ENCODE peak calls at places on chromosomes 13 and 19, in eight cellular contexts. D, O, L, X, A, H, K and Y are unnamed samples.

GRCh38 chr19:18440421-18440877 is 2.5 kb upstream of the ISYNA1 start:
- DNase-seq in X (no peak), K (peak), D (peak), A (peak), H (no peak), L (no peak), O (no peak), Y (no peak)

GRCh38 chr13:45909089-45909488 is 57.5 kb upstream of the SIAH3 start:
- DNase-seq in A (no peak), L (no peak), H (no peak), X (no peak), D (no peak), O (no peak), K (no peak), Y (no peak)

GRCh38 chr19:10104665-10105221 is 1.4 kb upstream of the PPAN start:
- DNase-seq in O (no peak), K (peak), L (no peak), D (no peak), A (peak), H (no peak), X (peak), Y (no peak)

GRCh38 chr13:113645329-113645728 is 12.7 kb downstream of the ATP4B start:
- DNase-seq in O (no peak), A (no peak), H (no peak), D (no peak), X (no peak), L (no peak), K (no peak), Y (no peak)

GRCh38 chr19:57008432-57008831 is 111.4 kb upstream of the USP29 start:
- DNase-seq in X (no peak), O (no peak), H (peak), K (no peak), D (no peak), L (no peak), A (no peak), Y (no peak)

GRCh38 chr13:23673354-23673753 is 103.1 kb downstream of the TNFRSF19 start:
- DNase-seq in X (no peak), A (no peak), L (peak), D (no peak), H (no peak), K (no peak), O (no peak), Y (no peak)

GRCh38 chr13:29918845-29919244 is 68.4 kb upstream of the UBL3 start:
- DNase-seq in A (no peak), O (no peak), H (no peak), K (no peak), D (no peak), X (no peak), L (peak), Y (no peak)

GRCh38 chr13:88136098-88136790 is 465.1 kb downstream of the SLITRK5 start:
- DNase-seq in D (no peak), L (no peak), A (no peak), O (no peak), K (no peak), X (no peak), H (no peak), Y (no peak)

GRCh38 chr19:20039203-20039723 is at the start of gene ZNF682:
- DNase-seq in O (peak), L (peak), A (peak), D (peak), H (peak), X (peak), K (peak), Y (peak)

GRCh38 chr13:48667136-48667535 is 13.4 kb downstream of the CYSLTR2 start:
- DNase-seq in L (no peak), X (no peak), K (no peak), D (no peak), H (no peak), O (no peak), A (no peak), Y (no peak)

GRCh38 chr13:111548805-111549204 is 228.4 kb downstream of the TEX29 start:
- DNase-seq in X (no peak), D (no peak), A (no peak), O (no peak), K (no peak), H (no peak), L (no peak), Y (no peak)

GRCh38 chr19:1655992-1656608 is 3.7 kb upstream of the TCF3 start:
- DNase-seq in A (no peak), H (no peak), O (no peak), D (no peak), K (no peak), X (peak), L (no peak), Y (no peak)

GRCh38 chr19:36046443-36047050 is 7.5 kb downstream of the THAP8 start:
- DNase-seq in A (no peak), H (no peak), K (no peak), X (no peak), L (no peak), O (no peak), D (no peak), Y (no peak)

GRCh38 chr13:24864579-24864978 is 100.6 kb downstream of the RNF17 start:
- DNase-seq in X (no peak), O (no peak), D (no peak), H (no peak), L (no peak), K (no peak), A (no peak), Y (no peak)

GRCh38 chr19:46076951-46077814 is 36.4 kb upstream of the IGFL4 start:
- DNase-seq in L (peak), O (no peak), K (no peak), A (peak), H (peak), D (no peak), X (peak), Y (no peak)

GRCh38 chr13:109933476-109933875 is 147.1 kb upstream of the IRS2 start:
- DNase-seq in H (no peak), X (no peak), D (no peak), L (no peak), O (no peak), A (no peak), K (no peak), Y (no peak)

GRCh38 chr19:2574971-2575630 is 99.2 kb downstream of the GADD45B start:
- DNase-seq in A (no peak), K (no peak), H (no peak), O (no peak), L (no peak), X (no peak), D (no peak), Y (no peak)

GRCh38 chr19:641702-642101 is 2.0 kb downstream of the FGF22 start:
- DNase-seq in O (no peak), L (no peak), K (no peak), X (no peak), H (no peak), A (no peak), D (no peak), Y (no peak)

GRCh38 chr19:42028304-42029216 is 34.5 kb upstream of the ATP1A3 start:
- DNase-seq in K (peak), L (no peak), X (peak), A (no peak), O (no peak), D (no peak), H (no peak), Y (no peak)

GRCh38 chr19:35509018-35509652 is 4.3 kb downstream of the DMKN start:
- DNase-seq in D (no peak), X (no peak), A (peak), O (no peak), L (peak), K (peak), H (peak), Y (no peak)

GRCh38 chr13:94382960-94383359 is 96.5 kb downstream of the DCT start:
- DNase-seq in K (no peak), A (no peak), L (no peak), O (peak), D (peak), H (no peak), X (no peak), Y (no peak)

GRCh38 chr13:50149932-50150331 is 134.7 kb downstream of the KCNRG start:
- DNase-seq in L (no peak), H (no peak), K (no peak), X (no peak), A (no peak), O (no peak), D (peak), Y (no peak)

GRCh38 chr19:35986111-35986510 is 8.9 kb upstream of the SDHAF1 start:
- DNase-seq in H (no peak), A (no peak), O (no peak), L (no peak), X (no peak), K (no peak), D (no peak), Y (no peak)

GRCh38 chr19:3039641-3040077 is 10.6 kb upstream of the TLE2 start:
- DNase-seq in A (no peak), O (no peak), H (no peak), L (no peak), D (no peak), K (peak), X (no peak), Y (no peak)

GRCh38 chr19:50803633-50804419 is 13.6 kb downstream of the ACP4 start:
- DNase-seq in K (no peak), H (no peak), A (peak), L (no peak), D (no peak), X (peak), O (peak), Y (no peak)

GRCh38 chr19:56136362-56136761 is 4.7 kb upstream of the ZNF444 start:
- DNase-seq in A (no peak), D (no peak), X (no peak), O (no peak), K (no peak), H (no peak), L (no peak), Y (no peak)

GRCh38 chr13:45243072-45243471 is 42.2 kb upstream of the KCTD4 start:
- DNase-seq in K (no peak), X (no peak), O (no peak), A (no peak), L (no peak), D (no peak), H (no peak), Y (no peak)

GRCh38 chr13:77674802-77675201 is 22.7 kb upstream of the SLAIN1 start:
- DNase-seq in L (no peak), X (no peak), D (no peak), H (no peak), O (no peak), K (no peak), A (no peak), Y (no peak)

GRCh38 chr13:77678691-77679090 is 18.8 kb upstream of the SLAIN1 start:
- DNase-seq in K (no peak), A (no peak), O (no peak), D (no peak), L (no peak), X (no peak), H (no peak), Y (no peak)
- TF ChIP-seq CTCF in K (no peak), A (no peak), O (no peak), D (no peak), L (no peak), X (no peak), H (no peak), Y (no peak)

GRCh38 chr19:33306853-33307792 is 4.8 kb upstream of the CEBPA start:
- DNase-seq in D (no peak), K (no peak), A (no peak), X (no peak), O (no peak), L (no peak), H (no peak), Y (no peak)

GRCh38 chr19:33309826-33310225 is 7.5 kb upstream of the CEBPA start:
- DNase-seq in O (no peak), L (no peak), H (no peak), K (no peak), A (no peak), X (no peak), D (no peak), Y (no peak)

GRCh38 chr19:33312065-33312464 is 9.7 kb upstream of the CEBPA start:
- DNase-seq in H (no peak), K (no peak), X (no peak), A (no peak), L (no peak), D (no peak), O (no peak), Y (no peak)

GRCh38 chr19:33311326-33311682 is 9.0 kb upstream of the CEBPA start:
- DNase-seq in L (no peak), X (no peak), H (no peak), O (no peak), A (no peak), K (no peak), D (no peak), Y (no peak)

DNA sequence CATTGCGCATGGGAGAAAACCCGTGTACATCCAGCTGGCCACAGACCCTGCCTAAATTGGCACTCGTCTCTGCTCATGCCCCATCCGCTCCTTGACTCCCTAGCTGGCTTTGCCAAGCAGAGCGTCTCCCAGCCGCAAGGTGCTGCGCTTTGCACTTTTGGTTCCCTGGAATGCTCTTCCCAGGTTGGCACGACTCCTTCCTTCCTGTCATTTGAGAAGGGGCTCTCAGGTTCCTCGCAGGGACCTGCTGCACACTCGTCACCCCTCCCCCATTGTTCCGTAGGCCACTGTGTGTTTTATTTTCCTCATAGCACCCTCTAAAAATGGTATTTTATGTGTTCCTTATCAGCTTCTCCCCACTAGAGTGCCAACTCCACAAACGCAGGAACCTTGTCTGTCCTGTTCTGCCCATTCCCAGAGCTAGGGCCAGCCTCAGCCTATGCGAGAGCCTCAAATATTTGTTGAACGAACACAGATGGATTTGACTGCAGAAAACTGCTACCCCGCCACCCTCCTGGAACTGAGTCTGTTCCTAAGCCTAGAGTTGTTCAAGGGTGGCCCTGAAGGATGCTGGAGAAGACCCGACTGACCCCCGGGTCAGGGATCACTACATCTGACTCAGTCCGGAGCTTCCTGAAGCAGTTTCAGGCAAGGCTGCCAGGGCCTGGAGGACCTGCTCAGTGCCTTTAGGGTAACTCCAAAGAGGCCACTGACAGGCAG is 8.4 kb upstream of the CEBPA start:
- DNase-seq in L (no peak), H (no peak), X (no peak), D (no peak), A (no peak), O (no peak), K (no peak), Y (no peak)
- TF ChIP-seq CTCF in L (peak), H (no peak), X (no peak), D (no peak), A (no peak), O (no peak), K (no peak), Y (no peak)

GRCh38 chr19:5003781-5004180 is 34.9 kb downstream of the KDM4B start:
- DNase-seq in K (no peak), X (no peak), L (no peak), H (no peak), A (no peak), O (no peak), D (no peak), Y (no peak)

GRCh38 chr19:5002143-5002542 is 33.2 kb downstream of the KDM4B start:
- DNase-seq in A (no peak), X (no peak), K (no peak), D (no peak), H (no peak), O (no peak), L (peak), Y (no peak)

GRCh38 chr19:5000120-5000611 is 31.3 kb downstream of the KDM4B start:
- DNase-seq in D (no peak), A (no peak), L (no peak), K (no peak), H (no peak), O (no peak), X (no peak), Y (no peak)

GRCh38 chr19:5005096-5005495 is 36.2 kb downstream of the KDM4B start:
- DNase-seq in X (no peak), K (no peak), O (no peak), A (no peak), L (no peak), D (no peak), H (no peak), Y (no peak)

DNA sequence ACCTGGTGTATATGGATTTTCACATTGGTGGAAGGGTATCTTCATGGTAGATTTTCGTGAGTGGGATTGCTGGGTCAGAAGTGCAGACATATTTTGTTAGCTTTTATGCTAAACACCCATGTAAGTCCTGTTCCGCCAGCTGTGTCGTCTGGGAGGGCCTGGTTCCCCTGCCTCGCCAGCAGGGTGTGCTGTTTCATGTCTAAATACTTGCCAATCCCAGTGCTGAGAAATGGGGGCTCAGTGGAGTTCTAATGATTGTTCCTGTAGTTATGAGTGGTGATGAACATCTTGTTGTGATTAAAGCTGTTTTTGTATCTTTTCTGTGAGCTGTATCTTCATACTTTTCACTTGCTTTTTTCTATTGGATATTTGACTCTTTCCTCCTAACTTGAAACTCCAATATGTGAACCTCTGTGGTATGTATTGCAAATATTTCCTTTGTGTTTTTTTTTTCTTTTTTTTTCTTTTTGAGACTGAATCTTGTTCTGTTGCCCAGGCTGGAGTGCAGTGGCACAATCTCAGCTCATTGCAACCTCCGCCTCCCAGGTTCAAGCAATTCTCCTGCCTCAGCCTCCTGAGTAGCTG is 32.7 kb downstream of the KDM4B start:
- DNase-seq in O (no peak), H (no peak), K (peak), L (peak), D (no peak), X (peak), A (peak), Y (no peak)
- TF ChIP-seq CTCF in O (peak), H (peak), K (peak), L (peak), D (peak), X (peak), A (peak), Y (peak)

GRCh38 chr13:33388254-33388998 is 102.9 kb upstream of the STARD13 start:
- DNase-seq in D (no peak), O (no peak), K (no peak), L (peak), X (no peak), H (no peak), A (no peak), Y (no peak)
- TF ChIP-seq CTCF in D (no peak), O (no peak), K (no peak), L (peak), X (no peak), H (no peak), A (no peak), Y (no peak)

GRCh38 chr13:101649490-101650126 is 197.1 kb downstream of the ITGBL1 start:
- DNase-seq in D (no peak), L (peak), O (no peak), X (no peak), K (no peak), H (no peak), A (no peak), Y (no peak)
- TF ChIP-seq CTCF in D (no peak), L (no peak), O (no peak), X (no peak), K (no peak), H (no peak), A (no peak), Y (no peak)

GRCh38 chr19:5665781-5666513 is 14.4 kb downstream of the MICOS13 start:
- DNase-seq in A (no peak), X (peak), O (no peak), D (no peak), L (peak), K (no peak), H (no peak), Y (no peak)
- TF ChIP-seq CTCF in A (no peak), X (peak), O (no peak), D (no peak), L (peak), K (no peak), H (no peak), Y (no peak)